ENCODE peak calls at places on chromosomes 12 and 14, in nine cellular contexts. E, L, R, G, U, Q, O, M and I are unnamed samples.

GRCh38 chr12:107400686-107401447 is 284.7 kb upstream of the PWP1 start:
- DNase-seq in E (no peak), R (no peak), G (no peak), M (no peak), Q (no peak), U (no peak), L (no peak), O (no peak), I (no peak)

GRCh38 chr14:68843471-68844209 is 50.8 kb upstream of the ZFP36L1 start:
- DNase-seq in G (peak; percentile 91), L (peak; percentile 19), U (peak; percentile 80), R (no peak), O (peak; percentile 61), M (peak; percentile 91), Q (peak; percentile 70), E (peak; percentile 74), I (peak; percentile 72)

GRCh38 chr12:94266796-94267529 is 118.6 kb downstream of the PLXNC1 start:
- DNase-seq in E (no peak), Q (no peak), M (no peak), G (no peak), O (no peak), L (no peak), R (peak; percentile 95), U (no peak), I (no peak)

GRCh38 chr12:3135522-3136461 is 58.6 kb downstream of the TSPAN9 start:
- DNase-seq in R (no peak), M (no peak), Q (peak; percentile 3), O (peak; percentile 2), L (peak; percentile 39), E (peak; percentile 49), U (peak; percentile 69), G (peak; percentile 79), I (peak; percentile 29)

GRCh38 chr14:52551696-52552062 is 626 bp downstream of the TXNDC16 start:
- DNase-seq in Q (no peak), E (no peak), O (no peak), U (peak; percentile 48), L (no peak), G (peak; percentile 70), R (no peak), M (no peak), I (peak; percentile 22)

GRCh38 chr12:106416273-106416672 is 58.7 kb downstream of the POLR3B start:
- DNase-seq in M (peak; percentile 50), O (no peak), L (no peak), E (no peak), R (no peak), U (no peak), G (no peak), Q (no peak), I (no peak)

GRCh38 chr14:103031956-103032355 is 25.4 kb downstream of the CDC42BPB start:
- DNase-seq in M (no peak), L (no peak), O (no peak), Q (no peak), U (peak; percentile 42), G (no peak), E (peak; percentile 29), R (no peak), I (no peak)

GRCh38 chr12:91098942-91099341 is 12.4 kb downstream of the LUM start:
- DNase-seq in U (peak; percentile 77), M (peak; percentile 34), R (peak; percentile 81), E (no peak), O (no peak), G (no peak), Q (no peak), L (no peak), I (no peak)

GRCh38 chr12:53623986-53624385 is 2.2 kb downstream of the ATF7 start:
- DNase-seq in L (no peak), M (no peak), G (no peak), O (no peak), U (peak; percentile 31), Q (no peak), E (no peak), R (no peak), I (no peak)

GRCh38 chr12:9754984-9755383 is 5.7 kb downstream of the CD69 start:
- DNase-seq in M (no peak), O (no peak), L (no peak), U (no peak), Q (no peak), G (no peak), E (no peak), R (no peak), I (no peak)

GRCh38 chr12:76216585-76217472 is 131.4 kb downstream of the BBS10 start:
- DNase-seq in M (no peak), Q (no peak), R (no peak), O (no peak), E (no peak), U (no peak), G (no peak), L (no peak), I (no peak)

GRCh38 chr12:131755305-131756113 is 44.6 kb downstream of the SFSWAP start:
- DNase-seq in G (no peak), U (peak; percentile 61), Q (no peak), E (no peak), M (peak; percentile 15), R (no peak), L (no peak), O (no peak), I (peak; percentile 53)

GRCh38 chr12:67981236-67982164 is 7.7 kb upstream of the IFNG-AS1 start:
- DNase-seq in E (no peak), G (no peak), M (no peak), O (no peak), Q (no peak), U (peak; percentile 87), R (peak; percentile 71), L (no peak), I (no peak)

GRCh38 chr12:32151552-32151951 is 44.9 kb downstream of the BICD1 start:
- DNase-seq in L (no peak), O (no peak), G (no peak), Q (no peak), U (no peak), M (no peak), E (no peak), R (no peak), I (no peak)

GRCh38 chr14:97401714-97402113 is 604.5 kb downstream of the VRK1 start:
- DNase-seq in R (no peak), Q (no peak), O (no peak), U (no peak), E (no peak), G (no peak), M (no peak), L (no peak), I (no peak)

GRCh38 chr12:54991161-54991991 is 6.8 kb upstream of the TESPA1 start:
- DNase-seq in O (peak; percentile 4), G (no peak), Q (no peak), M (no peak), E (no peak), U (no peak), L (no peak), R (no peak), I (peak; percentile 51)

GRCh38 chr14:102210421-102211042 is 70.8 kb downstream of the WDR20 start:
- DNase-seq in G (no peak), L (no peak), E (no peak), R (no peak), U (no peak), M (no peak), Q (no peak), O (no peak), I (no peak)

GRCh38 chr12:32589165-32589891 is 89.8 kb upstream of the DNM1L start:
- DNase-seq in O (no peak), M (no peak), L (no peak), Q (no peak), U (no peak), E (no peak), G (no peak), R (no peak), I (no peak)

GRCh38 chr12:3113671-3114070 is 36.5 kb downstream of the TSPAN9 start:
- DNase-seq in U (no peak), M (no peak), O (no peak), R (no peak), L (no peak), E (no peak), Q (no peak), G (no peak), I (no peak)

GRCh38 chr14:71730471-71730870 is 201.8 kb upstream of the RGS6 start:
- DNase-seq in O (no peak), U (no peak), L (no peak), R (peak; percentile 62), G (no peak), M (no peak), E (no peak), Q (no peak), I (no peak)

GRCh38 chr12:56722832-56723231 is 2.3 kb downstream of the NACA start:
- DNase-seq in U (peak; percentile 56), O (no peak), R (no peak), E (no peak), M (no peak), L (no peak), G (no peak), Q (no peak), I (no peak)